ENCODE peak calls at places on chromosomes 16 and 17, in five cellular contexts. One of them, this sample, is unnamed.

GRCh38 chr16:31106509-31107464 is 1.4 kb upstream of the BCKDK start:
- DNase-seq in psoas muscle: no peak
- DNase-seq in cardiac fibroblast: no peak
- DNase-seq in progenitor cell of endocrine pancreas: no peak
- DNase-seq in fibroblast of pulmonary artery: no peak
- DNase-seq in this sample: no peak

GRCh38 chr17:32285770-32286517 is 20.3 kb downstream of the RHBDL3 start:
- DNase-seq in psoas muscle: no peak
- DNase-seq in cardiac fibroblast: no peak
- DNase-seq in progenitor cell of endocrine pancreas: no peak
- DNase-seq in fibroblast of pulmonary artery: no peak
- DNase-seq in this sample: no peak

GRCh38 chr17:8141046-8141445 is 11.2 kb downstream of the PER1 start:
- DNase-seq in psoas muscle: peak; percentile 13
- DNase-seq in cardiac fibroblast: no peak
- DNase-seq in progenitor cell of endocrine pancreas: no peak
- DNase-seq in fibroblast of pulmonary artery: no peak
- DNase-seq in this sample: no peak

GRCh38 chr16:78988361-78988992 is 612.1 kb downstream of the MAF start:
- DNase-seq in psoas muscle: no peak
- DNase-seq in cardiac fibroblast: no peak
- DNase-seq in progenitor cell of endocrine pancreas: no peak
- DNase-seq in fibroblast of pulmonary artery: no peak
- DNase-seq in this sample: peak; percentile 11

GRCh38 chr17:49210158-49211029 is at the start of the genes ABI3 and GNGT2:
- DNase-seq in psoas muscle: peak; percentile 43
- DNase-seq in cardiac fibroblast: peak; percentile 32
- DNase-seq in progenitor cell of endocrine pancreas: no peak
- DNase-seq in fibroblast of pulmonary artery: peak; percentile 48
- DNase-seq in this sample: no peak

GRCh38 chr16:87076950-87077749 is 240.0 kb downstream of the C16orf95 start:
- DNase-seq in psoas muscle: no peak
- DNase-seq in cardiac fibroblast: peak; percentile 78
- DNase-seq in progenitor cell of endocrine pancreas: peak; percentile 52
- DNase-seq in fibroblast of pulmonary artery: peak; percentile 66
- DNase-seq in this sample: peak; percentile 93

GRCh38 chr16:7185689-7186088 is 147.0 kb upstream of the RBFOX1 start:
- DNase-seq in psoas muscle: no peak
- DNase-seq in cardiac fibroblast: peak; percentile 0
- DNase-seq in progenitor cell of endocrine pancreas: no peak
- DNase-seq in fibroblast of pulmonary artery: no peak
- DNase-seq in this sample: no peak

GRCh38 chr16:75580-76501 is 2.2 kb upstream of the MPG start:
- DNase-seq in psoas muscle: peak; percentile 85
- DNase-seq in cardiac fibroblast: peak; percentile 88
- DNase-seq in progenitor cell of endocrine pancreas: no peak
- DNase-seq in fibroblast of pulmonary artery: peak; percentile 92
- DNase-seq in this sample: no peak

GRCh38 chr16:50884066-50884860 is 142.4 kb downstream of the CYLD start:
- DNase-seq in psoas muscle: no peak
- DNase-seq in cardiac fibroblast: no peak
- DNase-seq in progenitor cell of endocrine pancreas: no peak
- DNase-seq in fibroblast of pulmonary artery: no peak
- DNase-seq in this sample: peak; percentile 65
- TF ChIP-seq CTCF in psoas muscle: no peak
- TF ChIP-seq CTCF in cardiac fibroblast: peak; percentile 19
- TF ChIP-seq CTCF in progenitor cell of endocrine pancreas: peak; percentile 42
- TF ChIP-seq CTCF in fibroblast of pulmonary artery: peak; percentile 20
- TF ChIP-seq CTCF in this sample: peak; percentile 52

GRCh38 chr16:50842013-50842505 is 100.2 kb downstream of the CYLD start:
- DNase-seq in psoas muscle: no peak
- DNase-seq in cardiac fibroblast: no peak
- DNase-seq in progenitor cell of endocrine pancreas: no peak
- DNase-seq in fibroblast of pulmonary artery: no peak
- DNase-seq in this sample: no peak
- TF ChIP-seq CTCF in psoas muscle: no peak
- TF ChIP-seq CTCF in cardiac fibroblast: no peak
- TF ChIP-seq CTCF in progenitor cell of endocrine pancreas: no peak
- TF ChIP-seq CTCF in fibroblast of pulmonary artery: no peak
- TF ChIP-seq CTCF in this sample: no peak

DNA sequence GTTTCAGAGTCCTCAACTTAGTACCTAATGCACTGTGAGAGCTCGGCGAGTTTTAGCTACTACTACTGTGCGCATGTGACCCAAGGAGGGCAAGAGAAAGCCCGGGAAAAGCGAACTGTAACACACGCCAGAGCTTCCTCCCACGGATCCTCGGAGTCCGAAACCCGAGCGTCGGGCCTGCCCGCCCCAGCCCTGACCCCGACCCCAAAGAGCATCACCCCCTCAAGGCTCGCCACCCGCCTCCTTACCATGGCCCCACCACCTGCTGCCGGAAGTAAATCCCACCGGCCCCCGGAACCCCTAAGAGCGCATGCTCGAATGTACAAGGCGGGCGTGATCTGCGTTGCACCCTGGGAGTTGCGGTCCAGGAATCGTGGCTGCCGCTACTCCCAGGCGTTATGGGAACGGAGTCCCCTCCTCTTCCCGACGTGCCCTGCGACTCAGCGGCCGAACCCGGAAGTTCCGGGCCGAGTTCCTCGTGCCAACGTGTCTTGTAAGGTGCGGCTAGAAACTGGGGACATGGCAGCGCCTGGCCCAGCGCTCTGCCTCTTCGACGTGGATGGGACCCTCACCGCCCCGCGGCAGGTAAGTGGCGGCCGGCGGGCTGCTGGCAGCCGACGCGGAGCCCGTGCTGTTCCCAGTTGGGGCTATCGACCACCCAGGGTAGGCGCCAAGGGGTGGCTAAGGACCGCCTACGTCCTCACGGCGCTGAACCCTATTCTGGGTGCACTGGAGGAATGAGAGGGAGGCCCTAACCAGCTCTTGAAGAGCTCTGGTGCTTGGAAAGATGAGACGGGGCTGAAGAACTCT is at the start of the genes PMM2 and TMEM186:
- DNase-seq in psoas muscle: peak; percentile 96
- DNase-seq in cardiac fibroblast: peak; percentile 95
- DNase-seq in progenitor cell of endocrine pancreas: peak; percentile 87
- DNase-seq in fibroblast of pulmonary artery: peak; percentile 96
- DNase-seq in this sample: peak; percentile 98
- TF ChIP-seq CTCF in psoas muscle: no peak
- TF ChIP-seq CTCF in cardiac fibroblast: no peak
- TF ChIP-seq CTCF in progenitor cell of endocrine pancreas: no peak
- TF ChIP-seq CTCF in fibroblast of pulmonary artery: no peak
- TF ChIP-seq CTCF in this sample: no peak

GRCh38 chr17:5793899-5794298 is 209.6 kb upstream of the NLRP1 start:
- DNase-seq in psoas muscle: no peak
- DNase-seq in cardiac fibroblast: peak; percentile 57
- DNase-seq in progenitor cell of endocrine pancreas: no peak
- DNase-seq in fibroblast of pulmonary artery: no peak
- DNase-seq in this sample: peak; percentile 14
- TF ChIP-seq CTCF in psoas muscle: peak; percentile 47
- TF ChIP-seq CTCF in cardiac fibroblast: peak; percentile 42
- TF ChIP-seq CTCF in progenitor cell of endocrine pancreas: no peak
- TF ChIP-seq CTCF in fibroblast of pulmonary artery: no peak
- TF ChIP-seq CTCF in this sample: no peak

GRCh38 chr17:56178203-56178602 is 24.9 kb downstream of the ANKFN1 start:
- DNase-seq in psoas muscle: no peak
- DNase-seq in cardiac fibroblast: no peak
- DNase-seq in progenitor cell of endocrine pancreas: no peak
- DNase-seq in fibroblast of pulmonary artery: no peak
- DNase-seq in this sample: no peak
- TF ChIP-seq CTCF in psoas muscle: no peak
- TF ChIP-seq CTCF in cardiac fibroblast: no peak
- TF ChIP-seq CTCF in progenitor cell of endocrine pancreas: no peak
- TF ChIP-seq CTCF in fibroblast of pulmonary artery: no peak
- TF ChIP-seq CTCF in this sample: no peak

GRCh38 chr16:1770328-1771071 is 843 bp downstream of the NME3 start:
- DNase-seq in psoas muscle: peak; percentile 73
- DNase-seq in cardiac fibroblast: peak; percentile 72
- DNase-seq in progenitor cell of endocrine pancreas: no peak
- DNase-seq in fibroblast of pulmonary artery: peak; percentile 46
- DNase-seq in this sample: peak; percentile 48
- TF ChIP-seq CTCF in psoas muscle: no peak
- TF ChIP-seq CTCF in cardiac fibroblast: no peak
- TF ChIP-seq CTCF in progenitor cell of endocrine pancreas: no peak
- TF ChIP-seq CTCF in fibroblast of pulmonary artery: no peak
- TF ChIP-seq CTCF in this sample: no peak

GRCh38 chr17:2758870-2759269 is 9.4 kb upstream of the CCDC92B start:
- DNase-seq in psoas muscle: no peak
- DNase-seq in cardiac fibroblast: no peak
- DNase-seq in progenitor cell of endocrine pancreas: no peak
- DNase-seq in fibroblast of pulmonary artery: no peak
- DNase-seq in this sample: no peak

GRCh38 chr17:2751482-2751881 is 2.0 kb upstream of the CCDC92B start:
- DNase-seq in psoas muscle: no peak
- DNase-seq in cardiac fibroblast: no peak
- DNase-seq in progenitor cell of endocrine pancreas: no peak
- DNase-seq in fibroblast of pulmonary artery: no peak
- DNase-seq in this sample: no peak

GRCh38 chr17:2750721-2751120 is 1.3 kb upstream of the CCDC92B start:
- DNase-seq in psoas muscle: no peak
- DNase-seq in cardiac fibroblast: no peak
- DNase-seq in progenitor cell of endocrine pancreas: no peak
- DNase-seq in fibroblast of pulmonary artery: no peak
- DNase-seq in this sample: no peak

GRCh38 chr17:2755941-2756724 is 6.7 kb upstream of the CCDC92B start:
- DNase-seq in psoas muscle: no peak
- DNase-seq in cardiac fibroblast: no peak
- DNase-seq in progenitor cell of endocrine pancreas: peak; percentile 28
- DNase-seq in fibroblast of pulmonary artery: no peak
- DNase-seq in this sample: no peak
- TF ChIP-seq CTCF in psoas muscle: no peak
- TF ChIP-seq CTCF in cardiac fibroblast: no peak
- TF ChIP-seq CTCF in progenitor cell of endocrine pancreas: peak; percentile 6
- TF ChIP-seq CTCF in fibroblast of pulmonary artery: no peak
- TF ChIP-seq CTCF in this sample: no peak

GRCh38 chr16:20624882-20625807 is 49.0 kb upstream of the ACSM2B start:
- DNase-seq in psoas muscle: no peak
- DNase-seq in cardiac fibroblast: no peak
- DNase-seq in progenitor cell of endocrine pancreas: no peak
- DNase-seq in fibroblast of pulmonary artery: no peak
- DNase-seq in this sample: no peak
- TF ChIP-seq CTCF in psoas muscle: no peak
- TF ChIP-seq CTCF in cardiac fibroblast: no peak
- TF ChIP-seq CTCF in progenitor cell of endocrine pancreas: no peak
- TF ChIP-seq CTCF in fibroblast of pulmonary artery: no peak
- TF ChIP-seq CTCF in this sample: no peak